ENCODE peak calls at places on chromosomes 13 and 19, in five cellular contexts. L is SK-N-SH, E is K562, R is HepG2, H is GM12878. A is an unnamed sample.

GRCh38 chr19:48397636-48398328 is 4.3 kb downstream of the GRIN2D start:
- DNase-seq in R (no peak), H (no peak), L (no peak), E (no peak), A (no peak)

GRCh38 chr19:6260912-6261636 is 18.7 kb downstream of the MLLT1 start:
- DNase-seq in H (no peak), E (peak), R (peak), L (peak), A (peak)

GRCh38 chr13:89749888-89750287 is 1597.6 kb upstream of the MIR17HG start:
- DNase-seq in E (no peak), R (no peak), H (no peak), L (no peak), A (no peak)

GRCh38 chr13:112885782-112886268 is 83.2 kb upstream of the MCF2L start:
- DNase-seq in R (peak), L (peak), E (peak), H (no peak), A (peak)

GRCh38 chr13:35621989-35622388 is 145.5 kb upstream of the MAB21L1 start:
- DNase-seq in H (no peak), E (no peak), L (no peak), R (no peak), A (no peak)

GRCh38 chr19:18282788-18283141 is 1.3 kb upstream of the JUND start:
- DNase-seq in R (peak), E (peak), H (no peak), L (no peak), A (no peak)

GRCh38 chr13:49746111-49746510 is 46.4 kb downstream of the KPNA3 start:
- DNase-seq in H (no peak), L (no peak), E (no peak), R (peak), A (no peak)

GRCh38 chr19:22332924-22333323 is 46.7 kb downstream of the ZNF729 start:
- DNase-seq in E (no peak), R (no peak), L (no peak), H (no peak), A (no peak)

GRCh38 chr19:45772130-45772880 is 3.3 kb upstream of the SIX5 start:
- DNase-seq in L (no peak), E (no peak), R (no peak), H (no peak), A (no peak)

GRCh38 chr19:22545751-22546150 is 88.4 kb upstream of the ZNF492 start:
- DNase-seq in L (peak), E (peak), R (peak), H (no peak), A (peak)

GRCh38 chr19:662207-662961 is 630 bp downstream of the RNF126 start:
- DNase-seq in E (peak), H (no peak), L (peak), R (peak), A (no peak)

GRCh38 chr19:6414793-6415591 is 9.6 kb downstream of the KHSRP start:
- DNase-seq in L (peak), E (no peak), H (no peak), R (no peak), A (no peak)

GRCh38 chr13:27354379-27354778 is 70.0 kb upstream of the GTF3A start:
- DNase-seq in R (no peak), H (no peak), E (no peak), L (no peak), A (no peak)

GRCh38 chr13:73872397-73872796 is 261.8 kb downstream of the KLF12 start:
- DNase-seq in E (no peak), L (no peak), R (no peak), H (no peak), A (no peak)

GRCh38 chr13:37319041-37319443 is 213.6 kb upstream of the CSNK1A1L start:
- DNase-seq in E (no peak), R (no peak), H (no peak), L (no peak), A (no peak)

GRCh38 chr19:8575467-8575997 is 1.7 kb downstream of the MYO1F start:
- DNase-seq in H (no peak), E (peak), L (no peak), R (no peak), A (no peak)

GRCh38 chr13:102323505-102323904 is 78.3 kb downstream of the FGF14 start:
- DNase-seq in L (no peak), E (no peak), R (no peak), H (no peak), A (no peak)

GRCh38 chr19:13079542-13079986 is 23.1 kb downstream of the LYL1 start:
- DNase-seq in L (peak), E (peak), H (no peak), R (no peak), A (no peak)

GRCh38 chr19:35533822-35534521 is 716 bp downstream of the GAPDHS start:
- DNase-seq in L (no peak), E (no peak), R (peak), H (no peak), A (no peak)

GRCh38 chr19:49231804-49232203 is 74.2 kb downstream of the TRPM4 start:
- DNase-seq in E (no peak), H (peak), L (no peak), R (no peak), A (no peak)

GRCh38 chr19:48881741-48882657 is 9.8 kb downstream of the PPP1R15A start:
- DNase-seq in E (no peak), R (no peak), H (no peak), L (no peak), A (peak)

GRCh38 chr19:7216373-7216902 is 77.8 kb downstream of the INSR start:
- DNase-seq in E (no peak), R (no peak), H (no peak), L (no peak), A (no peak)

GRCh38 chr13:79435549-79435948 is 29.5 kb upstream of the RBM26 start:
- DNase-seq in L (no peak), R (no peak), E (no peak), H (no peak), A (no peak)

GRCh38 chr19:41997121-41997850 is 3.3 kb upstream of the ATP1A3 start:
- DNase-seq in E (peak), R (no peak), L (peak), H (no peak), A (peak)

GRCh38 chr13:24220086-24220703 is 59.7 kb downstream of the SPATA13 start:
- DNase-seq in H (no peak), L (peak), E (peak), R (peak), A (no peak)

GRCh38 chr13:114071441-114071840 is 61.0 kb downstream of the RASA3 start:
- DNase-seq in L (no peak), H (no peak), R (no peak), E (no peak), A (no peak)

GRCh38 chr19:53951436-53951835 is 11.3 kb upstream of the CACNG8 start:
- DNase-seq in R (no peak), H (no peak), L (no peak), E (no peak), A (no peak)

GRCh38 chr13:40648040-40648439 is 18.4 kb downstream of the FOXO1 start:
- DNase-seq in E (no peak), H (no peak), L (peak), R (no peak), A (no peak)

GRCh38 chr19:35790981-35791813 is 15.8 kb downstream of the ARHGAP33 start:
- DNase-seq in L (no peak), E (no peak), H (no peak), R (peak), A (no peak)

DNA sequence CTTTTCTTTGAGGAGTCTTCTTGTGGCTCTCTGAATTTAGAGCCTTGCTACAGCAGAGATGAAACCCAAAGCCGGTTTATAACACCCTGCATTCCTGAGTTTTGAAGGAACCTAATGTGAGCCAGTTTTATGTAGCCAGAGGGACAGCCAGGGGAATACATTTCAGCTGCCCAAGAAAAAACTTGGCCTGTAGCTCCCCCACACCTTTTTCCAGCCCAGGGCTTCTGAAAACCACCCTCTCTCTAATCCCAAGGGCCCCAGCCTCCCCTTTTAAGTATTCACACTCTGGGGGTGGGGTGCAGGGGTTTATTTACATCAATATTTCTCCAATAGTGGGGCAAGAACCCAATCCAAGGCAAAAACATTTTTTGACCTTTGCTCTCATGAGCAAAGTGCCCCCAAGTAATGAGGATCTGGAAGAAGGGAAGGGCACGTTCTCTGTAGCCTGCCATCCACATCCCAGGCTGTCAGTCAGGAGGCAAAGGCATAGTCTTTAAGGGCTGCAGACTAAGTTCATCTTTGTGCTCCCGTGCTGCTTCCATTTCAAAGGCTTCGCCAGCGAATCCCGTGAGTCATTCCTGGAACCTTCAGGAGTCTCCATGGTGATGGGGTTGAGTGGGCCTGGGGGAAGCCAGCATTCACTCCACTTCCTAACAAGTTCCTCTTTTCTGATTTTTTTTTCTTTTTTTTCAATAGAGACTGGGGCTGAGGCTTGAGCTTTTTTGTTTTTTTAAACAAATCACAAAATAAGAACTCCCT is 33.2 kb upstream of the MEDAG start:
- DNase-seq in L (peak), E (no peak), R (peak), H (no peak), A (no peak)
- TF ChIP-seq TAF1 in L (peak), E (no peak), R (no peak), H (no peak), A (no peak)

GRCh38 chr19:44615529-44616247 is 2.3 kb downstream of the IGSF23 start:
- DNase-seq in E (no peak), R (peak), H (no peak), L (no peak), A (no peak)

GRCh38 chr19:44611812-44612295 is 1.5 kb upstream of the IGSF23 start:
- DNase-seq in L (no peak), E (no peak), R (peak), H (no peak), A (no peak)

GRCh38 chr19:44613295-44614168 is at the start of gene IGSF23:
- DNase-seq in H (no peak), R (peak), L (no peak), E (no peak), A (no peak)

GRCh38 chr19:44617481-44617880 is 4.1 kb downstream of the IGSF23 start:
- DNase-seq in L (no peak), E (no peak), R (no peak), H (no peak), A (no peak)

DNA sequence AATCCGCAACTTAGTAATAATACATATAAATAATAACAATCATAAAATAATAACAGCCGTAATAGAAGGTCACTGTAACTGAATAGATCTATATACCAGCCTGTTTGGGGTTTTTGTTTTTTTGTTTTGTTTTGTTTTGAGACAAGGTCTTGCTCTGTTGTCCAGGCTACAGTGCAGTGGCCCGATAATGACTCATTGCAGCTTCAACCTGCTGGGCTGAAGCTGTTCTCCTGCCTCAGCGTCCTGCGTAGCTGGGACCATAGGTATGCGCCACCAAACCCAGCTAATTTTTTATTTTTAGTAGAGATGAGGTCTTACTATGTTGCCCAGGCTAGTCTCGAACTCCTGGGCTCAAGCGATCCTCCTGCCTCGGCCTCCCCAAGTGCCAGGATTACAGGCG is 950 bp downstream of the IGSF23 start:
- DNase-seq in L (no peak), R (no peak), H (no peak), E (no peak), A (no peak)
- TF ChIP-seq GABPA in L (no peak), R (no peak), H (no peak), E (no peak), A (no peak)

DNA sequence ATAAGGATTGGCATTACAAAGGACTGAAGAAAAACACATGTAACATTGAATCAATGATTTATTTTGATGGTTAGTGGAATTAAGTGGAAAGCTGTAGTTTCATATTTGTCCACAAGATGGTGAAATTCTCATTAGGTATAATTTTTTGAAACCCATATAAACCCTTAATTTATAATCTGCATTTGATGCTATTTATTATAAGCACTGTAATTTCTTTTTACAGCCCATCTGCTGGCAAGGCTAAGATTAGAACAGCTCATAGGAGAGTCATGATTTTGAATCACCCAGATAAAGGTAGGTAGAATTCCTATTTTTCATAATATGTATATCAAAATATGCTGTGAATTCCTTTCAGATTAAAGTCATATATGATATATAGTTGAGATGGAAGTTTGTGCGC is 62.2 kb downstream of the DNAJC15 start:
- DNase-seq in E (peak), R (no peak), L (peak), H (no peak), A (no peak)
- TF ChIP-seq RFX5 in E (no peak), R (no peak), L (no peak), H (no peak), A (no peak)

DNA sequence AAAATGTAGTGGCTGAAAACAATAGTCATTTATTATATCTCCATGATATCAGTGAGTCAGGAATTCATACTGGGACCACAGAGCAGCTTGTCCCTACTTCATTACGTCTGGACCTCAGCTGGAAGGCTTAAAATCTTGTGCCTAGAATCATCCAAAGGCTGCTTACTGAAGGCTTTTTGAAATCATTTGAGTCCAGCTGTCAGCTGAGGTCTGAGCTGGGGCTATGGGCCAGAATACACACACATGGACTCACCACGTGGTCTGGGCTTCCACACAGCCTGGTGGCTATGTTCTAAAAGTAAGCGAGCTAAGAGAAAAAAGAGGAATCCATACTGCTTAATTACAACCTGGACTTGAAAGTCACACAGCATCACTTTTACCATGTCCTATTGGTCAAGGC is 209.2 kb downstream of the KCTD12 start:
- DNase-seq in L (no peak), E (no peak), H (no peak), R (no peak), A (no peak)
- TF ChIP-seq TAF1 in L (no peak), E (no peak), H (no peak), R (no peak), A (no peak)

GRCh38 chr19:3243851-3244700 is 19.6 kb downstream of the CELF5 start:
- DNase-seq in L (no peak), R (peak), H (no peak), E (peak), A (peak)

GRCh38 chr19:3234800-3235199 is 10.3 kb downstream of the CELF5 start:
- DNase-seq in E (peak), R (no peak), L (peak), H (no peak), A (no peak)

GRCh38 chr19:3236272-3236671 is 11.8 kb downstream of the CELF5 start:
- DNase-seq in R (no peak), L (no peak), H (no peak), E (no peak), A (no peak)

GRCh38 chr19:3238066-3238561 is 13.7 kb downstream of the CELF5 start:
- DNase-seq in R (no peak), E (no peak), H (no peak), L (no peak), A (no peak)

DNA sequence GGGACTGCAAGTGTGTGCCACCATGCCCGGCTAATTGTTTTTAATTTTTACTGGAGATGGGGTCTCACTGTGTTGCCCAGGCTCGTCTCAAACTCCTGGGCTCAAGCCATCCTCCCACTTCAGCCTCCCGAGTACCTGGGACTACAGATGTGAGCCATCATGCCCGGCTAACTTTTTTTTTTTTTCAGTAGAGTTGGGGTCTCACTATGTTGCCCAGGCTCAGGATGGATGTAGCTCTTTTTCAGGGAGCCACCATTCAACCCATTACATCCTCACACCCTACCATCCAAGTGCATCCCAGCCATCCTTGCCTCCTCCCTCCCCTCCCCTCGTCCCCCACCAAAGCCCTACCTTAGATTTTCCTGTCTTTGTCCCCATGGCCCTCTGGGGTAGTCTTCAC is 14.9 kb downstream of the CELF5 start:
- DNase-seq in H (no peak), L (no peak), E (no peak), R (no peak), A (no peak)
- TF ChIP-seq GABPA in H (no peak), L (no peak), E (no peak), R (no peak), A (no peak)

GRCh38 chr13:25901460-25902376 is 150.1 kb downstream of the SHISA2 start:
- DNase-seq in E (no peak), H (peak), L (peak), R (peak), A (no peak)
- TF ChIP-seq RFX5 in E (no peak), H (no peak), L (no peak), R (no peak), A (no peak)

DNA sequence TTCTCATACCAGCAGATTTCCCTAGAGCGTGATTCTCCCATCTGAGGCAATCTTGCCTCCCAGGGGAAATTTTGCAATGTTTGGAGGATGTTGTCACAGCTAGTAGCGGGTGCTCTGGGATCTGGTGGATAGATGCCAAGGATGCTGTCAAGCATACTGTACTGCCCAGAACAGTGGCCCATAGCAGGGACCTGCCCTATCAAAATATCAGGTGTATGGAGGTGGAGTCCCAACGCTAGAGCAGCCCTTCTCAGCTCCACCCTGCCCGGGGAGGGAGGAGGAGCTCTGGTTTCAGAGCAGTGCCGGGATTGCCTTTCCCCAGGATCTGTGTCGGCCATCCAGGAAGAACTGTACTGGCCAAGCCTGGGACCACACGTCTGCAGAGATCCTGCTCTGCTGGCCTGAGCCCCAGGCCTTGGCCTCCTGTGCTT is 10.9 kb upstream of the QTRT1 start:
- DNase-seq in E (no peak), L (no peak), R (no peak), H (no peak), A (no peak)
- TF ChIP-seq TAF1 in E (no peak), L (no peak), R (no peak), H (no peak), A (no peak)

GRCh38 chr13:33761744-33762143 is 56.2 kb upstream of the RFC3 start:
- DNase-seq in E (peak), R (peak), L (peak), H (no peak), A (no peak)
- TF ChIP-seq GABPA in E (no peak), R (no peak), L (no peak), H (no peak), A (no peak)